ENCODE peak calls at places on chromosome 9, in eight cellular contexts. One of them, this sample, is unnamed.

GRCh38 chr9:120985759-120986353 is 59.3 kb upstream of the TRAF1 start:
- DNase-seq in astrocyte of the spinal cord: peak
- DNase-seq in GM20000: peak
- DNase-seq in colonic mucosa: no peak
- DNase-seq in tibial artery: no peak
- DNase-seq in psoas muscle: no peak
- DNase-seq in lower leg skin: no peak
- DNase-seq in spleen: no peak
- DNase-seq in this sample: no peak

GRCh38 chr9:126117631-126118030 is 209.0 kb upstream of the MVB12B start:
- DNase-seq in astrocyte of the spinal cord: no peak
- DNase-seq in GM20000: no peak
- DNase-seq in colonic mucosa: no peak
- DNase-seq in tibial artery: no peak
- DNase-seq in psoas muscle: no peak
- DNase-seq in lower leg skin: no peak
- DNase-seq in spleen: peak
- DNase-seq in this sample: no peak

GRCh38 chr9:93670208-93671029 is 94.0 kb downstream of the PHF2 start:
- DNase-seq in astrocyte of the spinal cord: no peak
- DNase-seq in GM20000: no peak
- DNase-seq in colonic mucosa: peak
- DNase-seq in tibial artery: peak
- DNase-seq in psoas muscle: peak
- DNase-seq in lower leg skin: no peak
- DNase-seq in spleen: peak
- DNase-seq in this sample: peak

GRCh38 chr9:133477461-133477860 is 1.4 kb downstream of the SLC2A6 start:
- DNase-seq in astrocyte of the spinal cord: no peak
- DNase-seq in GM20000: no peak
- DNase-seq in colonic mucosa: no peak
- DNase-seq in tibial artery: no peak
- DNase-seq in psoas muscle: peak
- DNase-seq in lower leg skin: no peak
- DNase-seq in spleen: no peak
- DNase-seq in this sample: no peak

GRCh38 chr9:112249277-112249676 is 74.2 kb upstream of the SUSD1 start:
- DNase-seq in astrocyte of the spinal cord: peak
- DNase-seq in GM20000: peak
- DNase-seq in colonic mucosa: no peak
- DNase-seq in tibial artery: no peak
- DNase-seq in psoas muscle: no peak
- DNase-seq in lower leg skin: no peak
- DNase-seq in spleen: no peak
- DNase-seq in this sample: no peak

GRCh38 chr9:128045876-128046275 is 21.2 kb downstream of the NAIF1 start:
- DNase-seq in astrocyte of the spinal cord: no peak
- DNase-seq in GM20000: no peak
- DNase-seq in colonic mucosa: no peak
- DNase-seq in tibial artery: no peak
- DNase-seq in psoas muscle: no peak
- DNase-seq in lower leg skin: no peak
- DNase-seq in spleen: no peak
- DNase-seq in this sample: no peak

GRCh38 chr9:20611751-20612287 is 10.5 kb downstream of the MLLT3 start:
- DNase-seq in astrocyte of the spinal cord: peak
- DNase-seq in GM20000: no peak
- DNase-seq in colonic mucosa: no peak
- DNase-seq in tibial artery: no peak
- DNase-seq in psoas muscle: no peak
- DNase-seq in lower leg skin: no peak
- DNase-seq in spleen: no peak
- DNase-seq in this sample: no peak

GRCh38 chr9:105103776-105104175 is 140.7 kb upstream of the SLC44A1 start:
- DNase-seq in astrocyte of the spinal cord: no peak
- DNase-seq in GM20000: no peak
- DNase-seq in colonic mucosa: no peak
- DNase-seq in tibial artery: no peak
- DNase-seq in psoas muscle: no peak
- DNase-seq in lower leg skin: no peak
- DNase-seq in spleen: no peak
- DNase-seq in this sample: no peak

GRCh38 chr9:100341889-100342288 is 10.9 kb downstream of the TEX10 start:
- DNase-seq in astrocyte of the spinal cord: no peak
- DNase-seq in GM20000: no peak
- DNase-seq in colonic mucosa: no peak
- DNase-seq in tibial artery: no peak
- DNase-seq in psoas muscle: no peak
- DNase-seq in lower leg skin: no peak
- DNase-seq in spleen: no peak
- DNase-seq in this sample: no peak

GRCh38 chr9:101235105-101235866 is 149.5 kb downstream of the BAAT start:
- DNase-seq in astrocyte of the spinal cord: peak
- DNase-seq in GM20000: peak
- DNase-seq in colonic mucosa: no peak
- DNase-seq in tibial artery: no peak
- DNase-seq in psoas muscle: no peak
- DNase-seq in lower leg skin: no peak
- DNase-seq in spleen: no peak
- DNase-seq in this sample: no peak

GRCh38 chr9:118959366-118959765 is 409.9 kb downstream of the BRINP1 start:
- DNase-seq in astrocyte of the spinal cord: peak
- DNase-seq in GM20000: no peak
- DNase-seq in colonic mucosa: no peak
- DNase-seq in tibial artery: no peak
- DNase-seq in psoas muscle: no peak
- DNase-seq in lower leg skin: no peak
- DNase-seq in spleen: no peak
- DNase-seq in this sample: no peak

GRCh38 chr9:130535818-130536521 is 43.4 kb upstream of the FUBP3 start:
- DNase-seq in astrocyte of the spinal cord: peak
- DNase-seq in GM20000: no peak
- DNase-seq in colonic mucosa: no peak
- DNase-seq in tibial artery: no peak
- DNase-seq in psoas muscle: no peak
- DNase-seq in lower leg skin: no peak
- DNase-seq in spleen: no peak
- DNase-seq in this sample: peak

GRCh38 chr9:132268725-132269352 is 85.9 kb downstream of the SETX start:
- DNase-seq in astrocyte of the spinal cord: peak
- DNase-seq in GM20000: peak
- DNase-seq in colonic mucosa: peak
- DNase-seq in tibial artery: no peak
- DNase-seq in psoas muscle: peak
- DNase-seq in lower leg skin: peak
- DNase-seq in spleen: peak
- DNase-seq in this sample: peak

GRCh38 chr9:114156658-114157421 is 1.5 kb downstream of the COL27A1 start:
- DNase-seq in astrocyte of the spinal cord: peak
- DNase-seq in GM20000: no peak
- DNase-seq in colonic mucosa: peak
- DNase-seq in tibial artery: peak
- DNase-seq in psoas muscle: peak
- DNase-seq in lower leg skin: peak
- DNase-seq in spleen: no peak
- DNase-seq in this sample: peak

DNA sequence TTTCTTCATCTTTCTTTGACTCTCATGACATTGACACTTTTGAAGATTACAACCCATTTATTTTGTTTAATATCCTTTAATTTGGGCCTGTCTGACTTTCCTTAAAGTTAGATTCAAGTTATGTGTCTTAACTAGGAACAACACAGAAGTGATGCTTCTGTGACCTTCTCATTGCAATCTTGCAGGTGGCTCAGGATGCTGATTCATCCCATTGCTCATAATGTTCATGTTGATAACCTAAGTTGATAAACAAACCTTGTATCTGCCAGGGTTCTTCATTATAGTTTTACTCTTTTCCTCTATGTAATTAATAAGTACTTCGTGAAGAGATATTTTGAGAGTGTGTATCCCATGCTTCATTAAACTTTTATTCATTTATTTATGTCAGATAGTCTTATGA is 107.2 kb upstream of the SHB start:
- DNase-seq in astrocyte of the spinal cord: no peak
- DNase-seq in GM20000: no peak
- DNase-seq in colonic mucosa: no peak
- DNase-seq in tibial artery: no peak
- DNase-seq in psoas muscle: no peak
- DNase-seq in lower leg skin: no peak
- DNase-seq in spleen: no peak
- DNase-seq in this sample: no peak
- TF ChIP-seq CTCF in astrocyte of the spinal cord: no peak
- TF ChIP-seq CTCF in GM20000: no peak
- TF ChIP-seq CTCF in colonic mucosa: no peak
- TF ChIP-seq CTCF in tibial artery: no peak
- TF ChIP-seq CTCF in psoas muscle: no peak
- TF ChIP-seq CTCF in lower leg skin: no peak
- TF ChIP-seq CTCF in spleen: no peak
- TF ChIP-seq CTCF in this sample: no peak

GRCh38 chr9:35861161-35861897 is 8.9 kb downstream of the OR13J1 start:
- DNase-seq in astrocyte of the spinal cord: no peak
- DNase-seq in GM20000: no peak
- DNase-seq in colonic mucosa: no peak
- DNase-seq in tibial artery: no peak
- DNase-seq in psoas muscle: no peak
- DNase-seq in lower leg skin: peak
- DNase-seq in spleen: no peak
- DNase-seq in this sample: no peak

GRCh38 chr9:35859995-35860348 is 10.2 kb downstream of the OR13J1 start:
- DNase-seq in astrocyte of the spinal cord: no peak
- DNase-seq in GM20000: no peak
- DNase-seq in colonic mucosa: no peak
- DNase-seq in tibial artery: no peak
- DNase-seq in psoas muscle: no peak
- DNase-seq in lower leg skin: peak
- DNase-seq in spleen: no peak
- DNase-seq in this sample: no peak

GRCh38 chr9:35858428-35858827 is 11.8 kb downstream of the OR13J1 start:
- DNase-seq in astrocyte of the spinal cord: no peak
- DNase-seq in GM20000: no peak
- DNase-seq in colonic mucosa: no peak
- DNase-seq in tibial artery: no peak
- DNase-seq in psoas muscle: no peak
- DNase-seq in lower leg skin: no peak
- DNase-seq in spleen: no peak
- DNase-seq in this sample: no peak

GRCh38 chr9:35856882-35857281 is 13.3 kb downstream of the OR13J1 start:
- DNase-seq in astrocyte of the spinal cord: no peak
- DNase-seq in GM20000: no peak
- DNase-seq in colonic mucosa: no peak
- DNase-seq in tibial artery: no peak
- DNase-seq in psoas muscle: no peak
- DNase-seq in lower leg skin: no peak
- DNase-seq in spleen: no peak
- DNase-seq in this sample: no peak

DNA sequence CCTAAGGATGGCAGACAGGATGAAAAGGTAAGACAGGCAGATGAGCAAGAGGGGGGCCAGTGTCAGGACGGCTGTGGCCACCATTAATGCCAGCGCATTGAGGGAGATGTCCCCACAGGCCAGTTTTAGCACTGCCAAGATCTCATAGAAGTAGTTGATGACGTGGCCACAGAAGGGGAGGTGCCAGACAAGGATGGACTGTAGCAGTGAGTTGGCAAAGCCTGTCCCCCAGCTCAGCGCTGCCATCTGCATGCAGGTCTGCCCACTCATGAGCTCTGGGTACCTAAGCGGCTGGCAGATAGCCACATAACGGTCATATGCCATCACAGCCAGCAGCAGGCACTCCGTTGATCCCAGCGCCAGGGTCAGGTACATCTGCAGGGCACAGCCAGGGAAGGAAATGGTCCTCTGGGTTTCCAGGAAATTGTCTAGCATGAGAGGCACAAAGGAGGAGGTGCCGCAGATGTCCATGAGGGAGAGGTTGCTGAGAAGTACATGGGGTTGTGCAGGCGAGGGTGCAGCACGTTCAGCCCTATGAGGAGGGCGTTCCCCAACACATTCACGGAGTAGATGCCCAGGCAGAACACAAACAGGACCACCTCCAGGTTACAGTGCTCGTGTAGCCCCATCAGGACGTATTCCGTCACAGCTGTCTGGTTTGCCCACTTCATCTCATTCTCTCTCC is 10.7 kb downstream of the OR13J1 start:
- DNase-seq in astrocyte of the spinal cord: no peak
- DNase-seq in GM20000: no peak
- DNase-seq in colonic mucosa: no peak
- DNase-seq in tibial artery: no peak
- DNase-seq in psoas muscle: peak
- DNase-seq in lower leg skin: peak
- DNase-seq in spleen: no peak
- DNase-seq in this sample: no peak
- TF ChIP-seq CTCF in astrocyte of the spinal cord: no peak
- TF ChIP-seq CTCF in GM20000: no peak
- TF ChIP-seq CTCF in colonic mucosa: no peak
- TF ChIP-seq CTCF in tibial artery: no peak
- TF ChIP-seq CTCF in psoas muscle: no peak
- TF ChIP-seq CTCF in lower leg skin: no peak
- TF ChIP-seq CTCF in spleen: no peak
- TF ChIP-seq CTCF in this sample: no peak

GRCh38 chr9:123011878-123012528 is 21.5 kb upstream of the GPR21 start:
- DNase-seq in astrocyte of the spinal cord: no peak
- DNase-seq in GM20000: no peak
- DNase-seq in colonic mucosa: no peak
- DNase-seq in tibial artery: no peak
- DNase-seq in psoas muscle: no peak
- DNase-seq in lower leg skin: no peak
- DNase-seq in spleen: no peak
- DNase-seq in this sample: no peak
- TF ChIP-seq CTCF in astrocyte of the spinal cord: no peak
- TF ChIP-seq CTCF in GM20000: no peak
- TF ChIP-seq CTCF in colonic mucosa: no peak
- TF ChIP-seq CTCF in tibial artery: no peak
- TF ChIP-seq CTCF in psoas muscle: no peak
- TF ChIP-seq CTCF in lower leg skin: no peak
- TF ChIP-seq CTCF in spleen: no peak
- TF ChIP-seq CTCF in this sample: no peak

GRCh38 chr9:136439550-136440408 is at the start of gene INPP5E:
- DNase-seq in astrocyte of the spinal cord: peak
- DNase-seq in GM20000: peak
- DNase-seq in colonic mucosa: peak
- DNase-seq in tibial artery: peak
- DNase-seq in psoas muscle: peak
- DNase-seq in lower leg skin: peak
- DNase-seq in spleen: peak
- DNase-seq in this sample: peak
- TF ChIP-seq CTCF in astrocyte of the spinal cord: peak
- TF ChIP-seq CTCF in GM20000: peak
- TF ChIP-seq CTCF in colonic mucosa: peak
- TF ChIP-seq CTCF in tibial artery: peak
- TF ChIP-seq CTCF in psoas muscle: peak
- TF ChIP-seq CTCF in lower leg skin: no peak
- TF ChIP-seq CTCF in spleen: peak
- TF ChIP-seq CTCF in this sample: peak

This sample was measured in neural crest cell.